ENCODE peak calls at places on chromosome 15, in nine cellular contexts. One of them, this sample, is unnamed. For H3K36me3, the result is how much of the 10 kb centered on the place peaks cover.

GRCh38 chr15:100727291-100727851 is 125.0 kb downstream of the ASB7 start:
- DNase-seq in upper lobe of left lung: no peak
- DNase-seq in heart right ventricle: no peak
- DNase-seq in BJ: no peak
- DNase-seq in bronchial epithelial cell: peak
- DNase-seq in OCI-LY7: no peak
- DNase-seq in tibial artery: no peak
- DNase-seq in endothelial cell of umbilical vein: no peak
- DNase-seq in sigmoid colon: no peak
- DNase-seq in this sample: no peak

GRCh38 chr15:61501815-61502214 is 272.7 kb upstream of the RORA start:
- DNase-seq in upper lobe of left lung: no peak
- DNase-seq in BJ: no peak
- DNase-seq in heart right ventricle: no peak
- DNase-seq in tibial artery: no peak
- DNase-seq in endothelial cell of umbilical vein: peak
- DNase-seq in sigmoid colon: no peak
- DNase-seq in OCI-LY7: no peak
- DNase-seq in bronchial epithelial cell: no peak
- DNase-seq in this sample: no peak

GRCh38 chr15:81941479-81941878 is 104.3 kb downstream of the MEX3B start:
- DNase-seq in endothelial cell of umbilical vein: no peak
- DNase-seq in sigmoid colon: no peak
- DNase-seq in BJ: no peak
- DNase-seq in heart right ventricle: no peak
- DNase-seq in tibial artery: no peak
- DNase-seq in upper lobe of left lung: no peak
- DNase-seq in bronchial epithelial cell: no peak
- DNase-seq in OCI-LY7: no peak
- DNase-seq in this sample: no peak

GRCh38 chr15:92161039-92161670 is 232.5 kb upstream of the ST8SIA2 start:
- DNase-seq in BJ: no peak
- DNase-seq in upper lobe of left lung: no peak
- DNase-seq in endothelial cell of umbilical vein: no peak
- DNase-seq in bronchial epithelial cell: no peak
- DNase-seq in heart right ventricle: no peak
- DNase-seq in tibial artery: no peak
- DNase-seq in OCI-LY7: peak
- DNase-seq in sigmoid colon: no peak
- DNase-seq in this sample: peak

GRCh38 chr15:79064496-79064895 is 26.1 kb downstream of the RASGRF1 start:
- DNase-seq in bronchial epithelial cell: no peak
- DNase-seq in heart right ventricle: no peak
- DNase-seq in BJ: no peak
- DNase-seq in upper lobe of left lung: no peak
- DNase-seq in OCI-LY7: no peak
- DNase-seq in sigmoid colon: no peak
- DNase-seq in tibial artery: no peak
- DNase-seq in endothelial cell of umbilical vein: no peak
- DNase-seq in this sample: no peak

GRCh38 chr15:80418892-80419537 is 14.8 kb downstream of the ARNT2 start:
- DNase-seq in heart right ventricle: no peak
- DNase-seq in bronchial epithelial cell: peak
- DNase-seq in tibial artery: no peak
- DNase-seq in OCI-LY7: peak
- DNase-seq in upper lobe of left lung: no peak
- DNase-seq in BJ: no peak
- DNase-seq in sigmoid colon: no peak
- DNase-seq in endothelial cell of umbilical vein: peak
- DNase-seq in this sample: no peak

GRCh38 chr15:67025719-67026118 is 39.7 kb upstream of the SMAD3 start:
- DNase-seq in bronchial epithelial cell: no peak
- DNase-seq in sigmoid colon: peak
- DNase-seq in heart right ventricle: peak
- DNase-seq in OCI-LY7: no peak
- DNase-seq in endothelial cell of umbilical vein: peak
- DNase-seq in BJ: no peak
- DNase-seq in upper lobe of left lung: no peak
- DNase-seq in tibial artery: peak
- DNase-seq in this sample: no peak

GRCh38 chr15:24039683-24040082 is 352.6 kb upstream of the NDN start:
- DNase-seq in sigmoid colon: no peak
- DNase-seq in endothelial cell of umbilical vein: no peak
- DNase-seq in BJ: no peak
- DNase-seq in tibial artery: no peak
- DNase-seq in bronchial epithelial cell: peak
- DNase-seq in OCI-LY7: no peak
- DNase-seq in heart right ventricle: no peak
- DNase-seq in upper lobe of left lung: no peak
- DNase-seq in this sample: no peak

GRCh38 chr15:77456746-77457618 is 36.3 kb downstream of the HMG20A start:
- DNase-seq in heart right ventricle: no peak
- DNase-seq in endothelial cell of umbilical vein: peak
- DNase-seq in OCI-LY7: no peak
- DNase-seq in sigmoid colon: no peak
- DNase-seq in upper lobe of left lung: no peak
- DNase-seq in BJ: no peak
- DNase-seq in bronchial epithelial cell: no peak
- DNase-seq in tibial artery: no peak
- DNase-seq in this sample: no peak

GRCh38 chr15:34275154-34275553 is 50.3 kb downstream of the EMC4 start:
- DNase-seq in heart right ventricle: no peak
- DNase-seq in bronchial epithelial cell: peak
- DNase-seq in tibial artery: no peak
- DNase-seq in OCI-LY7: no peak
- DNase-seq in endothelial cell of umbilical vein: peak
- DNase-seq in upper lobe of left lung: no peak
- DNase-seq in BJ: no peak
- DNase-seq in sigmoid colon: no peak
- DNase-seq in this sample: no peak

GRCh38 chr15:94001113-94001919 is 230.0 kb upstream of the MCTP2 start:
- DNase-seq in bronchial epithelial cell: no peak
- DNase-seq in BJ: no peak
- DNase-seq in heart right ventricle: no peak
- DNase-seq in OCI-LY7: no peak
- DNase-seq in sigmoid colon: no peak
- DNase-seq in upper lobe of left lung: no peak
- DNase-seq in tibial artery: no peak
- DNase-seq in endothelial cell of umbilical vein: no peak
- DNase-seq in this sample: no peak

GRCh38 chr15:92603743-92604470 is 51.7 kb downstream of the FAM174B start:
- DNase-seq in BJ: no peak
- DNase-seq in upper lobe of left lung: no peak
- DNase-seq in bronchial epithelial cell: peak
- DNase-seq in tibial artery: no peak
- DNase-seq in sigmoid colon: peak
- DNase-seq in heart right ventricle: no peak
- DNase-seq in endothelial cell of umbilical vein: no peak
- DNase-seq in OCI-LY7: no peak
- DNase-seq in this sample: no peak

GRCh38 chr15:49303003-49303402 is 120.0 kb upstream of the FGF7 start:
- DNase-seq in sigmoid colon: no peak
- DNase-seq in BJ: no peak
- DNase-seq in endothelial cell of umbilical vein: no peak
- DNase-seq in OCI-LY7: no peak
- DNase-seq in upper lobe of left lung: no peak
- DNase-seq in heart right ventricle: no peak
- DNase-seq in bronchial epithelial cell: no peak
- DNase-seq in tibial artery: no peak
- DNase-seq in this sample: no peak

GRCh38 chr15:90956551-90957104 is 1.9 kb downstream of the RCCD1 start:
- DNase-seq in OCI-LY7: peak
- DNase-seq in bronchial epithelial cell: peak
- DNase-seq in heart right ventricle: peak
- DNase-seq in BJ: no peak
- DNase-seq in tibial artery: peak
- DNase-seq in upper lobe of left lung: peak
- DNase-seq in endothelial cell of umbilical vein: peak
- DNase-seq in sigmoid colon: peak
- DNase-seq in this sample: peak

GRCh38 chr15:75104804-75105557 is 81.6 kb downstream of the PPCDC start:
- DNase-seq in tibial artery: peak
- DNase-seq in sigmoid colon: no peak
- DNase-seq in upper lobe of left lung: no peak
- DNase-seq in bronchial epithelial cell: peak
- DNase-seq in heart right ventricle: peak
- DNase-seq in endothelial cell of umbilical vein: peak
- DNase-seq in OCI-LY7: peak
- DNase-seq in BJ: peak
- DNase-seq in this sample: peak

GRCh38 chr15:101122806-101123205 is 129.0 kb downstream of the CHSY1 start:
- DNase-seq in BJ: no peak
- DNase-seq in sigmoid colon: no peak
- DNase-seq in tibial artery: no peak
- DNase-seq in OCI-LY7: no peak
- DNase-seq in heart right ventricle: no peak
- DNase-seq in endothelial cell of umbilical vein: no peak
- DNase-seq in upper lobe of left lung: no peak
- DNase-seq in bronchial epithelial cell: no peak
- DNase-seq in this sample: no peak

GRCh38 chr15:70892912-70893560 is 410 bp downstream of the LRRC49 start:
- DNase-seq in OCI-LY7: no peak
- DNase-seq in sigmoid colon: no peak
- DNase-seq in heart right ventricle: peak
- DNase-seq in bronchial epithelial cell: peak
- DNase-seq in endothelial cell of umbilical vein: peak
- DNase-seq in BJ: peak
- DNase-seq in upper lobe of left lung: no peak
- DNase-seq in tibial artery: peak
- DNase-seq in this sample: no peak

GRCh38 chr15:68578175-68578959 is 426 bp upstream of the CORO2B start:
- DNase-seq in BJ: no peak
- DNase-seq in OCI-LY7: peak
- DNase-seq in sigmoid colon: peak
- DNase-seq in bronchial epithelial cell: no peak
- DNase-seq in upper lobe of left lung: peak
- DNase-seq in endothelial cell of umbilical vein: peak
- DNase-seq in tibial artery: peak
- DNase-seq in heart right ventricle: peak
- DNase-seq in this sample: no peak
- TF ChIP-seq CTCF in BJ: peak
- TF ChIP-seq CTCF in OCI-LY7: peak
- TF ChIP-seq CTCF in sigmoid colon: no peak
- TF ChIP-seq CTCF in bronchial epithelial cell: peak
- TF ChIP-seq CTCF in upper lobe of left lung: peak
- TF ChIP-seq CTCF in endothelial cell of umbilical vein: peak
- TF ChIP-seq CTCF in tibial artery: peak
- TF ChIP-seq CTCF in heart right ventricle: peak
- TF ChIP-seq CTCF in this sample: no peak

DNA sequence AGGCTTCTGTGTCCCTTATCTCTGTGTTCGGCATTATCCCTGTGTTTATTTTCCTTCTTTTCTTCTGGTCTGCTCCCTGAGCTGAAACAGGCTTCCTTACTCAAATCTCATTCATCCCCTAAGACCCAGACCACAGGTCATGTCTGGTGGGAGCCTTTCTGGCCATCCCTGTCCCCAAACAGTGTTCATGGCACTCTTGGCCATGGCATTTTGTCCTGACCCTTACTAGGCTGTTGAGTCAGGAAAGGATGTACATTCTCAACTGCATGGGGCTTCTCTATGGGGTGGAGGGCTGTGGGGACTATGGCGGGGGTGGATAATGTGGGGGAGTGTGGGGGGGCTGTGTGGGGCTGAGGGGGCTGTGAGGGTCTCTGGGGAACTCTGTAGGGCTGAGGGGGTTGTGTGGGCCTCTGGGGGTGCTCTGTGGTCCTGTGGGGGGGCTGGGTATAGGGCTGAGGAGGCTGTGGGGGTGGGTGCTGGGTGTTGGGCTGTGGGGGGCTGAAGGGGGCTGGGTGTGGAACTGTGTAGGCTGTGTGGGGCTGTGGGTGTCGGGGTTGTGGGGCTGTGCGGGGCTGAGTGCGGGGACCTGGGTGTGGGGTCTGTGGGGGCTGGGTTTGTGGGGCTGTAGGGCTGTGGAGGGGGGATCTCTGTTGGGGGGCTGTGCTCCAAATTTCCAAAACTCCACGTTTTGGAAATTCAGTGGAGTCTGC is 64.3 kb downstream of the KLF13 start:
- DNase-seq in heart right ventricle: no peak
- DNase-seq in endothelial cell of umbilical vein: no peak
- DNase-seq in BJ: no peak
- DNase-seq in OCI-LY7: no peak
- DNase-seq in sigmoid colon: peak
- DNase-seq in upper lobe of left lung: no peak
- DNase-seq in tibial artery: no peak
- DNase-seq in bronchial epithelial cell: no peak
- DNase-seq in this sample: no peak
- H3K4me3 ChIP-seq in heart right ventricle: no peak
- H3K4me3 ChIP-seq in endothelial cell of umbilical vein: no peak
- H3K4me3 ChIP-seq in BJ: no peak
- H3K4me3 ChIP-seq in OCI-LY7: no peak
- H3K4me3 ChIP-seq in sigmoid colon: peak
- H3K4me3 ChIP-seq in upper lobe of left lung: no peak
- H3K4me3 ChIP-seq in tibial artery: peak
- H3K4me3 ChIP-seq in bronchial epithelial cell: no peak
- H3K4me3 ChIP-seq in this sample: no peak

DNA sequence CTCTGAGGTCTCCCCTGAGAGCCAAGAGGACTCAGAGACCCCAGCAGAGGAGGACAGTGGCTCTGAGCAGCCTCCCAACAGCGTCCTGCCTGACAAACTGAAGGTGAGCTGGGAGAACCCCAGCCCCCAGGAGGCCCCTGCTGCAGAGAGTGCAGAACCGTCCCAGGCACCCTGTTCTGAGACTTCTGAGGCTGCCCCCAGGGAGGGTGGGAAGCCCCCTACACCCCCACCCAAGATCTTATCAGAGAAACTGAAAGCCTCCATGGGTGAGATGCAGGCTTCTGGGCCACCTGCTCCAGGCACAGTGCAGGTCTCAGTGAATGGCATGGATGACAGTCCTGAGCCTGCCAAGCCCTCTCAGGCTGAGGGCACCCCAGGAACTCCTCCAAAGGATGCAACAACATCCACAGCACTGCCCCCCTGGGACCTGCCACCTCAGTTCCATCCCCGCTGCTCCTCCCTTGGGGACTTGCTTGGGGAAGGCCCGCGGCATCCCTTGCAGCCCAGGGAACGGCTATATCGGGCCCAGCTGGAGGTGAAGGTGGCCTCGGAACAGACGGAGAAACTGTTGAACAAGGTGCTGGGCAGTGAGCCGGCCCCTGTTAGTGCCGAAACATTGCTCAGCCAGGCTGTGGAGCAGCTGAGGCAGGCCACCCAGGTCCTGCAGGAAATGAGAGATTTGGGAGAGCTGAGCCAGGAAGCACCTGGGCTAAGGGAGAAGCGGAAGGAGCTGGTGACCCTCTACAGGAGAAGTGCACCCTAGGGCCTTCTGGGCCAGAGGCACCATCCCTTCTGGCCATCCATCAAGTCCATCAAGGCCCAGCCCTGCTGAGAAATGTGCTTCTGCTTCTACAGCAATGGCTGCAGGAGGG is 23.6 kb downstream of the PLEKHO2 start:
- DNase-seq in heart right ventricle: no peak
- DNase-seq in BJ: no peak
- DNase-seq in endothelial cell of umbilical vein: no peak
- DNase-seq in sigmoid colon: no peak
- DNase-seq in OCI-LY7: no peak
- DNase-seq in bronchial epithelial cell: no peak
- DNase-seq in upper lobe of left lung: no peak
- DNase-seq in tibial artery: no peak
- DNase-seq in this sample: peak
- H3K36me3 ChIP-seq in heart right ventricle: under half
- H3K36me3 ChIP-seq in BJ: under half
- H3K36me3 ChIP-seq in endothelial cell of umbilical vein: under half
- H3K36me3 ChIP-seq in sigmoid colon: under half
- H3K36me3 ChIP-seq in OCI-LY7: under half
- H3K36me3 ChIP-seq in bronchial epithelial cell: under half
- H3K36me3 ChIP-seq in upper lobe of left lung: under half
- H3K36me3 ChIP-seq in tibial artery: half or more
- H3K36me3 ChIP-seq in this sample: half or more

GRCh38 chr15:42066764-42067415 is 27.5 kb downstream of the PLA2G4D start:
- DNase-seq in sigmoid colon: no peak
- DNase-seq in OCI-LY7: no peak
- DNase-seq in BJ: no peak
- DNase-seq in bronchial epithelial cell: no peak
- DNase-seq in upper lobe of left lung: peak
- DNase-seq in endothelial cell of umbilical vein: no peak
- DNase-seq in tibial artery: no peak
- DNase-seq in heart right ventricle: no peak
- DNase-seq in this sample: no peak
- TF ChIP-seq CTCF in sigmoid colon: no peak
- TF ChIP-seq CTCF in OCI-LY7: peak
- TF ChIP-seq CTCF in BJ: no peak
- TF ChIP-seq CTCF in bronchial epithelial cell: no peak
- TF ChIP-seq CTCF in upper lobe of left lung: no peak
- TF ChIP-seq CTCF in endothelial cell of umbilical vein: no peak
- TF ChIP-seq CTCF in tibial artery: peak
- TF ChIP-seq CTCF in heart right ventricle: no peak
- TF ChIP-seq CTCF in this sample: no peak

This sample was measured in GM06990.